ENCODE peak calls at places on chromosomes 1 and 21, in five cellular contexts. J is Calu3; T is NCI-H2171; I is endothelial cell; L is stimulated activated CD4-positive, alpha-beta T cell treated with anti-CD3 and anti-CD28 coated beads, Interleukin-4, amount 100 ng/mL, for 24 hours. F is an unnamed sample.

GRCh38 chr21:36706951-36707762 is 8.2 kb downstream of the SIM2 start:
- DNase-seq in L (no peak), J (no peak), T (no peak), I (peak), F (no peak)

GRCh38 chr1:39639333-39640130 is at the start of gene HEYL:
- DNase-seq in T (peak), I (peak), J (peak), L (peak), F (peak)

GRCh38 chr1:237875291-237875690 is 15.4 kb downstream of the ZP4 start:
- DNase-seq in L (no peak), T (no peak), J (no peak), I (no peak), F (no peak)

GRCh38 chr1:200364121-200364759 is 45.6 kb downstream of the ZNF281 start:
- DNase-seq in L (no peak), T (no peak), J (no peak), I (no peak), F (no peak)

GRCh38 chr1:200610846-200611245 is 9.7 kb downstream of the KIF14 start:
- DNase-seq in L (no peak), J (no peak), I (no peak), T (peak), F (no peak)

GRCh38 chr1:222912730-222913129 is 97.9 kb downstream of the DISP1 start:
- DNase-seq in I (no peak), J (no peak), L (no peak), T (no peak), F (no peak)

GRCh38 chr21:34844033-34844923 is 175.5 kb downstream of the CLIC6 start:
- DNase-seq in I (no peak), T (peak), J (no peak), L (no peak), F (no peak)

GRCh38 chr1:203612932-203613682 is 13.5 kb upstream of the ATP2B4 start:
- DNase-seq in L (no peak), T (no peak), J (no peak), I (no peak), F (no peak)

GRCh38 chr1:67489643-67490042 is 59.4 kb upstream of the SERBP1 start:
- DNase-seq in J (no peak), T (no peak), L (no peak), I (no peak), F (no peak)

GRCh38 chr1:62875676-62876075 is 91.7 kb downstream of the ATG4C start:
- DNase-seq in T (no peak), J (no peak), I (no peak), L (no peak), F (peak)

GRCh38 chr1:191142748-191143147 is 665.1 kb upstream of the BRINP3 start:
- DNase-seq in J (no peak), L (no peak), T (no peak), I (no peak), F (no peak)

GRCh38 chr1:15618685-15619525 is 1.6 kb downstream of the DDI2 start:
- DNase-seq in L (no peak), J (no peak), I (no peak), T (no peak), F (no peak)

GRCh38 chr1:111419037-111419436 is 8.5 kb downstream of the OVGP1 start:
- DNase-seq in J (no peak), L (no peak), T (no peak), I (no peak), F (no peak)

GRCh38 chr21:17726047-17726446 is 93.1 kb downstream of the C21orf91 start:
- DNase-seq in L (no peak), T (no peak), J (no peak), I (no peak), F (no peak)

GRCh38 chr1:8915446-8915845 is 30.2 kb upstream of the CA6 start:
- DNase-seq in I (no peak), J (no peak), T (no peak), L (no peak), F (no peak)

GRCh38 chr1:4122513-4123160 is 222.6 kb upstream of the C1orf174 start:
- DNase-seq in L (no peak), T (no peak), I (no peak), J (no peak), F (no peak)

GRCh38 chr21:45801989-45802388 is 158.5 kb downstream of the PCBP3 start:
- DNase-seq in I (no peak), T (no peak), J (no peak), L (no peak), F (no peak)

F was measured in SHP77 treated with DMSO at 0.1 percent for 48 hours.